ENCODE peak calls at places on chromosome 12, in six cellular contexts. V is cardiac fibroblast, R is choroid plexus epithelial cell, B is AG09309, F is kidney, H is body of pancreas. W is an unnamed sample.

GRCh38 chr12:28318273-28318672 is 128.0 kb downstream of the CCDC91 start:
- DNase-seq in V (no peak), R (no peak), B (no peak), F (no peak), H (no peak), W (no peak)

GRCh38 chr12:74021937-74022336 is 515.7 kb upstream of the ATXN7L3B start:
- DNase-seq in V (peak; percentile 27), R (peak; percentile 75), B (no peak), F (no peak), H (peak; percentile 50), W (peak; percentile 8)

GRCh38 chr12:55842681-55843429 is at the start of gene MMP19:
- DNase-seq in V (peak; percentile 89), R (peak; percentile 82), B (peak; percentile 34), F (no peak), H (no peak), W (peak; percentile 41)

GRCh38 chr12:116916714-116917114 is 6.0 kb downstream of the FBXW8 start:
- DNase-seq in V (peak; percentile 73), R (peak; percentile 90), B (peak; percentile 58), F (no peak), H (peak; percentile 22), W (peak; percentile 41)

GRCh38 chr12:52074006-52074405 is 4.2 kb downstream of the ATG101 start:
- DNase-seq in V (peak; percentile 73), R (peak; percentile 89), B (no peak), F (peak; percentile 80), H (no peak), W (no peak)

GRCh38 chr12:109988903-109989302 is 7.3 kb downstream of the GIT2 start:
- DNase-seq in V (no peak), R (no peak), B (no peak), F (no peak), H (no peak), W (no peak)

GRCh38 chr12:49832836-49833421 is 4.7 kb upstream of the NCKAP5L start:
- DNase-seq in V (peak; percentile 70), R (peak; percentile 72), B (peak; percentile 87), F (no peak), H (no peak), W (no peak)

GRCh38 chr12:78241472-78241871 is 410.8 kb downstream of the NAV3 start:
- DNase-seq in V (no peak), R (no peak), B (no peak), F (no peak), H (no peak), W (no peak)

GRCh38 chr12:55797068-55797467 is 20.5 kb downstream of the SARNP start:
- DNase-seq in V (peak; percentile 75), R (peak; percentile 81), B (no peak), F (no peak), H (no peak), W (peak; percentile 37)

GRCh38 chr12:118571730-118572129 is 195.4 kb downstream of the SUDS3 start:
- DNase-seq in V (no peak), R (no peak), B (no peak), F (no peak), H (no peak), W (no peak)

GRCh38 chr12:5200276-5201087 is 156.8 kb downstream of the KCNA5 start:
- DNase-seq in V (no peak), R (peak; percentile 4), B (no peak), F (peak; percentile 82), H (peak; percentile 39), W (no peak)

GRCh38 chr12:85804663-85805062 is 31.5 kb downstream of the RASSF9 start:
- DNase-seq in V (peak; percentile 62), R (peak; percentile 60), B (no peak), F (no peak), H (no peak), W (peak; percentile 69)

GRCh38 chr12:50828121-50828520 is 14.6 kb upstream of the TMPRSS12 start:
- DNase-seq in V (no peak), R (no peak), B (no peak), F (no peak), H (no peak), W (no peak)

GRCh38 chr12:2172040-2172439 is 119.3 kb downstream of the CACNA1C start:
- DNase-seq in V (no peak), R (no peak), B (no peak), F (no peak), H (no peak), W (no peak)

GRCh38 chr12:93773122-93773871 is 96.1 kb downstream of the CRADD start:
- DNase-seq in V (peak; percentile 64), R (peak; percentile 92), B (no peak), F (no peak), H (no peak), W (no peak)

GRCh38 chr12:110279976-110280783 is 867 bp upstream of the ATP2A2 start:
- DNase-seq in V (peak; percentile 45), R (peak; percentile 42), B (no peak), F (no peak), H (peak; percentile 42), W (no peak)

GRCh38 chr12:88258396-88258795 is 116.3 kb downstream of the TMTC3 start:
- DNase-seq in V (no peak), R (no peak), B (peak; percentile 67), F (no peak), H (no peak), W (no peak)

GRCh38 chr12:74111688-74112360 is 425.8 kb upstream of the ATXN7L3B start:
- DNase-seq in V (no peak), R (peak; percentile 33), B (no peak), F (no peak), H (no peak), W (no peak)

GRCh38 chr12:2142068-2142467 is 89.3 kb downstream of the CACNA1C start:
- DNase-seq in V (no peak), R (no peak), B (no peak), F (no peak), H (no peak), W (no peak)

GRCh38 chr12:120466560-120467315 is 2.8 kb downstream of the SRSF9 start:
- DNase-seq in V (peak; percentile 60), R (peak; percentile 58), B (no peak), F (no peak), H (peak; percentile 64), W (no peak)

GRCh38 chr12:62799126-62799736 is 135.7 kb downstream of the PPM1H start:
- DNase-seq in V (peak; percentile 87), R (peak; percentile 89), B (no peak), F (no peak), H (peak; percentile 64), W (peak; percentile 80)

GRCh38 chr12:14643247-14643646 is 53.2 kb downstream of the GUCY2C start:
- DNase-seq in V (peak; percentile 6), R (peak; percentile 1), B (no peak), F (no peak), H (no peak), W (no peak)

GRCh38 chr12:76117067-76117691 is 32.7 kb upstream of the NAP1L1 start:
- DNase-seq in V (no peak), R (no peak), B (no peak), F (no peak), H (no peak), W (no peak)

GRCh38 chr12:12054993-12055392 is 15.7 kb upstream of the BCL2L14 start:
- DNase-seq in V (no peak), R (no peak), B (no peak), F (no peak), H (no peak), W (no peak)
- TF ChIP-seq CTCF in V (no peak), R (no peak), B (no peak), F (no peak), H (no peak), W (no peak)

GRCh38 chr12:104285740-104286537 is 17.6 kb upstream of the EID3 start:
- DNase-seq in V (peak; percentile 38), R (no peak), B (no peak), F (no peak), H (no peak), W (no peak)

GRCh38 chr12:104288635-104289258 is 14.8 kb upstream of the EID3 start:
- DNase-seq in V (peak; percentile 84), R (peak; percentile 81), B (peak; percentile 39), F (peak; percentile 93), H (peak; percentile 82), W (no peak)

GRCh38 chr12:104290855-104291254 is 12.7 kb upstream of the EID3 start:
- DNase-seq in V (peak; percentile 26), R (no peak), B (no peak), F (no peak), H (no peak), W (no peak)

GRCh38 chr12:104290320-104290719 is 13.2 kb upstream of the EID3 start:
- DNase-seq in V (peak; percentile 18), R (no peak), B (no peak), F (no peak), H (no peak), W (no peak)

DNA sequence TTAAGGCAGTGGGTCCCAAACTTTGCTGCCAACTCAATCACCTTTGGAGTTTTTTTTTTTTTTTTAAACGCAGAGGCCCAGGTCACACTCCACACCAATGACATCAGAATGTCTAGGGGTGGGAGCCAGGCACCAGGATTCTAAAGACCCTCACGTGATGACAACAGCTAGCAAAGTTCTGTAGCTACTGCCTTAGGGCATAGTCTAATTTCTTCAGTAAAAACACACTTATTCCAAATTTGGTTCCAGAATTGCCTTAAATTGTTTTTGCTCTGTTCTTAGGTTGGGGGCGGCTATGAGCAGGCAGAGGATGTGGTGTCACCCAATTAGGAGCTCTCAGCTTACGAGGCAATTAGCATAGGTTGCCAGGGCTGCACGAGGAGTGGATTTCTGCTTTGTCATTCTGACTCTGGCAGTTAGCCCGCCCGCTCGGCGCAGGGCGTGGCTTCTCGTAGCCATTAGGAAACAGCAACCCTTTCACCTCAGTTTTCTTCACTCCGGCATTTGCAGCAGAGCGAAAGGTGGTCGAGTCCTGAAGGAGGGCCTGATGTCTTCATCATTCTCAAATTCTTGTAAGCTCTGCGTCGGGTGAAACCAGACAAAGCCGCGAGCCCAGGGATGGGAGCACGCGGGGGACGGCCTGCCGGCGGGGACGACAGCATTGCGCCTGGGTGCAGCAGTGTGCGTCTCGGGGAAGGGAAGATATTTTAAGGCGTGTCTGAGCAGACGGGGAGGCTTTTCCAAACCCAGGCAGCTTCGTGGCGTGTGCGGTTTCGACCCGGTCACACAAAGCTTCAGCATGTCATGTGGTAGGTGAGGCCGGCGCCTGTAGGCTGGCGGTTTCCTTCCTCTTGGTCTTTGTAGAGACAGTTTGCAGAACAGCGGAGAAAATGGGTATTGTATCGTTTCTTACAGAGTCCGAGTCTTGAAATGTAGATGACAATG is 16.7 kb upstream of the EID3 start:
- DNase-seq in V (peak; percentile 99), R (peak; percentile 98), B (peak; percentile 97), F (peak; percentile 96), H (peak; percentile 92), W (peak; percentile 91)
- H3K4me3 ChIP-seq in V (peak overlapping the region; percentile 84), R (peak overlapping the region; percentile 75), B (peak overlapping the region; percentile 80), F (peak overlapping the region; percentile 87), H (peak overlapping the region; percentile 37), W (peak overlapping the region; percentile 74)

GRCh38 chr12:43103866-43104265 is 448.1 kb downstream of the ADAMTS20 start:
- DNase-seq in V (no peak), R (no peak), B (no peak), F (no peak), H (no peak), W (no peak)
- TF ChIP-seq CTCF in V (no peak), R (no peak), B (no peak), F (no peak), H (no peak), W (no peak)

DNA sequence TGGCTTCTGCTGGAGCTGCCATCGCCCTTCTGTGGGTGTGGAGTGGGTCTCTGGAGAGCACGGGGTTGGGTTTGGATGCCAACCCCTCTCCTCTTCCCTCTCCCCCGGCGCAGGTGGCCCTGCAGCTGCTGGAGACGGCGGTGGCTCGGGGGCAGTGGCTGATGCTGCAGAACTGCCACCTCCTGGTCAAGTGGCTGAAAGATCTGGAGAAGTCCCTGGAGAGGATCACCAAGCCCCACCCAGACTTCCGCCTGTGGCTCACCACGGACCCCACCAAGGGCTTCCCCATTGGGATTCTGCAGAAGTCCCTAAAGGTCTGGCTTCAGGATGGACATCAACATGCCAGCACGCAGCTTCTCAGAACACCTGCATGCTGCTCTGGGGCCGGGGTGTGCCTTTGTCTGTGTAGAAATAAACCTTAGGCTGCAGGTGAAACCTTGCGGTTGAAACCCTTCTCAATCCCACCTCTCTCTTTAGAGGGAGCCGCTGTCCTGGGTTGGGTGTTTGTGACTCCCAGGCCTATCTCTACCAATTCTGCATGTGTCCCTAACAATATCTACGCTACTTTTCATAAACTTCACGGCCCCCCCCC is 44.3 kb downstream of the CCDC92 start:
- DNase-seq in V (no peak), R (no peak), B (no peak), F (peak; percentile 57), H (no peak), W (no peak)
- H3K4me3 ChIP-seq in V (no peak overlapping the region), R (no peak overlapping the region), B (no peak overlapping the region), F (no peak overlapping the region), H (no peak overlapping the region), W (no peak overlapping the region)